ENCODE peak calls at places on chromosomes 13 and 19, in four cellular contexts. S is HT1080, X is HTR-8/SVneo, L is GM23248. W is an unnamed sample.

GRCh38 chr19:7908742-7909461 is 5.2 kb downstream of the MAP2K7 start:
- DNase-seq in S (no peak), X (no peak), L (no peak), W (no peak)

GRCh38 chr13:77729502-77730221 is 32.2 kb downstream of the SLAIN1 start:
- DNase-seq in X (no peak), L (no peak), S (no peak), W (no peak)

GRCh38 chr13:35964764-35965163 is 166.4 kb downstream of the DCLK1 start:
- DNase-seq in L (no peak), S (no peak), X (no peak), W (no peak)

GRCh38 chr13:79678100-79678499 is 197.1 kb downstream of the NDFIP2 start:
- DNase-seq in L (peak), S (peak), X (no peak), W (no peak)

GRCh38 chr19:55536366-55536765 is 567 bp downstream of the SBK2 start:
- DNase-seq in X (no peak), S (no peak), L (no peak), W (no peak)

GRCh38 chr19:48926909-48927308 is 6.6 kb upstream of the DHDH start:
- DNase-seq in X (peak), S (peak), L (peak), W (peak)

GRCh38 chr19:55305491-55305890 is 19.6 kb downstream of the TMEM150B start:
- DNase-seq in X (peak), S (peak), L (peak), W (no peak)

GRCh38 chr13:47472516-47472915 is 528.6 kb downstream of the SUCLA2 start:
- DNase-seq in S (no peak), L (no peak), X (no peak), W (no peak)

GRCh38 chr13:34246511-34246910 is 428.6 kb downstream of the RFC3 start:
- DNase-seq in L (no peak), X (no peak), S (peak), W (no peak)

GRCh38 chr19:4557971-4558941 is 1.2 kb downstream of the SEMA6B start:
- DNase-seq in S (no peak), X (no peak), L (peak), W (no peak)

GRCh38 chr13:62556973-62557372 is 1141.3 kb upstream of the PCDH20 start:
- DNase-seq in L (no peak), S (peak), X (no peak), W (no peak)

GRCh38 chr13:111893607-111894443 is 173.1 kb upstream of the SOX1 start:
- DNase-seq in S (no peak), L (no peak), X (no peak), W (no peak)

GRCh38 chr13:71912524-71912923 is 45.5 kb upstream of the DACH1 start:
- DNase-seq in L (no peak), S (peak), X (no peak), W (no peak)

GRCh38 chr13:77919351-77920294 is 992 bp upstream of the EDNRB start:
- DNase-seq in S (no peak), L (peak), X (no peak), W (no peak)

GRCh38 chr13:28494861-28495585 is at the start of gene FLT1:
- DNase-seq in X (no peak), S (no peak), L (peak), W (no peak)

GRCh38 chr13:63184693-63185092 is 1769.0 kb upstream of the PCDH20 start:
- DNase-seq in L (peak), S (peak), X (peak), W (no peak)

GRCh38 chr13:28059214-28059613 is 41.2 kb downstream of the FLT3 start:
- DNase-seq in L (peak), S (no peak), X (peak), W (no peak)

GRCh38 chr19:3682741-3683404 is 17.4 kb downstream of the PIP5K1C start:
- DNase-seq in L (no peak), X (no peak), S (no peak), W (no peak)

GRCh38 chr13:70668293-70668692 is 560.0 kb upstream of the KLHL1 start:
- DNase-seq in L (no peak), X (no peak), S (peak), W (no peak)

GRCh38 chr13:62357887-62358645 is 942.4 kb upstream of the PCDH20 start:
- DNase-seq in S (peak), L (peak), X (peak), W (no peak)

GRCh38 chr19:19627716-19628498 is at the start of gene LPAR2:
- DNase-seq in S (no peak), L (peak), X (no peak), W (no peak)

GRCh38 chr19:615619-616018 is 17.7 kb downstream of the POLRMT start:
- DNase-seq in S (no peak), X (no peak), L (no peak), W (no peak)

GRCh38 chr13:30619731-30620130 is 2.0 kb downstream of the USPL1 start:
- DNase-seq in X (no peak), S (no peak), L (no peak), W (no peak)

GRCh38 chr19:50639121-50640112 is at the start of gene SYT3:
- DNase-seq in S (no peak), X (peak), L (peak), W (no peak)